ENCODE peak calls at places on chromosomes 3 and 15, in five cellular contexts. Z is naive thymus-derived CD4-positive, alpha-beta T cell; H is psoas muscle; P is neuronal stem cell; G is effector memory CD4-positive, alpha-beta T cell. O is an unnamed sample. For H3K4me1, the result is how much of the 10 kb centered on the place peaks cover.

GRCh38 chr15:38702178-38702912 is 137.7 kb upstream of the RASGRP1 start:
- DNase-seq in Z (no peak), H (no peak), P (no peak), G (no peak), O (no peak)

GRCh38 chr15:66251790-66252355 is 1.7 kb downstream of the MEGF11 start:
- DNase-seq in Z (no peak), H (no peak), P (peak), G (no peak), O (no peak)

GRCh38 chr3:128541246-128541645 is 48.2 kb upstream of the GATA2 start:
- DNase-seq in Z (no peak), H (no peak), P (no peak), G (no peak), O (no peak)

GRCh38 chr15:58313810-58314592 is 117.8 kb upstream of the LIPC start:
- DNase-seq in Z (no peak), H (no peak), P (no peak), G (no peak), O (no peak)

GRCh38 chr15:29638781-29639180 is 183.5 kb downstream of the TJP1 start:
- DNase-seq in Z (no peak), H (no peak), P (no peak), G (no peak), O (no peak)

GRCh38 chr15:82647045-82647834 is at the start of gene CPEB1:
- DNase-seq in Z (peak), H (peak), P (no peak), G (no peak), O (peak)

GRCh38 chr3:187005827-187006481 is 75.6 kb downstream of the ST6GAL1 start:
- DNase-seq in Z (no peak), H (no peak), P (no peak), G (no peak), O (no peak)

GRCh38 chr15:58748040-58748786 is 1.3 kb downstream of the ADAM10 start:
- DNase-seq in Z (peak), H (no peak), P (no peak), G (no peak), O (no peak)

GRCh38 chr3:130386604-130387263 is 41.3 kb downstream of the COL6A5 start:
- DNase-seq in Z (no peak), H (no peak), P (no peak), G (no peak), O (no peak)

GRCh38 chr15:66845266-66845785 is 143.3 kb downstream of the SMAD6 start:
- DNase-seq in Z (no peak), H (no peak), P (no peak), G (no peak), O (no peak)

GRCh38 chr15:61132211-61132610 is 96.9 kb downstream of the RORA start:
- DNase-seq in Z (no peak), H (no peak), P (no peak), G (no peak), O (no peak)

GRCh38 chr3:187568171-187568570 is 102.0 kb downstream of the SST start:
- DNase-seq in Z (no peak), H (no peak), P (no peak), G (no peak), O (no peak)

GRCh38 chr15:86919581-86919980 is 839.9 kb downstream of the AGBL1 start:
- DNase-seq in Z (no peak), H (no peak), P (no peak), G (no peak), O (no peak)

GRCh38 chr3:132726341-132726823 is 4.2 kb upstream of the NPHP3 start:
- DNase-seq in Z (peak), H (no peak), P (peak), G (no peak), O (no peak)

GRCh38 chr3:128144512-128144911 is 8.8 kb upstream of the EEFSEC start:
- DNase-seq in Z (no peak), H (no peak), P (no peak), G (no peak), O (no peak)

GRCh38 chr3:129688310-129688895 is 81.9 kb upstream of the PLXND1 start:
- DNase-seq in Z (no peak), H (peak), P (peak), G (no peak), O (peak)

GRCh38 chr15:95864467-95864886 is 466.0 kb upstream of the NR2F2 start:
- DNase-seq in Z (no peak), H (no peak), P (no peak), G (no peak), O (no peak)

GRCh38 chr3:72523409-72524172 is 324.7 kb downstream of the SHQ1 start:
- DNase-seq in Z (no peak), H (peak), P (no peak), G (no peak), O (peak)

GRCh38 chr3:133934073-133934970 is 38.6 kb upstream of the RAB6B start:
- DNase-seq in Z (no peak), H (no peak), P (no peak), G (no peak), O (no peak)

DNA sequence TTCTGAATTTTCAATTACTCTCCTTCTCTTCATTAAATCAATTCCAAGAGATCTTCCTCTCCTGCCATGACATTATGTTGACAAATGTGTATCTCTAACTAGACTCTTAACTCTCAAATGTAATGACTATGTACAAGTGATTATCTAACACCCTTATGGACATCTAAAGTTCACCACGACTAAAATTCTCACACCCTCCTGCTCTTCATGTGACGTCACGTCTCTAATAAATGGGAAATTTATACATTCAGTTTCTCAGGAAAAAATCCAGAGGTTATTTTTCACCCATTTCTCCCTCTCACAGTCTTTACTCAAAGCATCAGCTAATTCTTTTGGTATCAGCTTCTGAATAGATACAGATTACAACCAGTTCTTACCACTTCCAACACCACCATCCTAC is 237.5 kb upstream of the EPHA6 start:
- DNase-seq in Z (no peak), H (no peak), P (no peak), G (no peak), O (no peak)
- H3K4me3 ChIP-seq in Z (no peak), H (no peak), P (no peak), G (no peak), O (no peak)

GRCh38 chr15:63499611-63500010 is 4.8 kb upstream of the USP3 start:
- DNase-seq in Z (no peak), H (no peak), P (no peak), G (no peak), O (no peak)
- H3K4me1 ChIP-seq in Z (half or more), H (under half), P (under half), G (half or more), O (under half)

GRCh38 chr15:84799511-84800187 is 17.5 kb upstream of the ALPK3 start:
- DNase-seq in Z (no peak), H (no peak), P (no peak), G (no peak), O (no peak)
- H3K27ac ChIP-seq in Z (no peak), H (no peak), P (no peak), G (no peak), O (no peak)

DNA sequence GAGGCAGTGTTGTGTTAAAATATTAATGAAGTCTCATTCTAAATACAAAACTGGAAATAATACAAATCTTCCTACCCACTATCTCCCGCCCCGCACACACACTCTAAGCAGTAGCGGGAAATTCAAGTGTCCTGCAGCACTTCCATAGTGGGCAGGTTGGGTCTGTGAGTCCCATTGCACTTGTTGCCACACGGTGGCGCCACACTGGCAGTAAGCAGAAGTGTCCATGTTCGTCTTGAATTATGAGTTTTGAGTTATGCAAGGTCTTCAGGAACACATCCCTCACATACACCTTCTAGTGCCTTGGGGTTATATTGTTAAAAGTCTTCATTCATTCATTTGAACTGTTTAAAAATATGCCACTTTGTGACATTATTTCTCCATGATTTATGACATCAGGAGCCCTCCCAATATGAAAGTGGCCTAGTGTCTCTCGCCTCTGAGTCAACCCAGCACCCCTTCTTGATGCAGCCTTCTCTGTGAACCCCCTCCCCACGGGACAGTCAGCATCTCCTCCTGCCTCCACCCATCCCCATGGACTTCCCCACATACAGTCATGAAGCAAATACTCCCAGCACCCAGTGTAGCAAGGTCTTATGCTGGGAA is 17.6 kb upstream of the CCDC174 start:
- DNase-seq in Z (peak), H (peak), P (peak), G (peak), O (peak)
- H3K4me3 ChIP-seq in Z (no peak), H (no peak), P (no peak), G (no peak), O (no peak)

GRCh38 chr15:101124731-101125558 is 126.9 kb downstream of the CHSY1 start:
- DNase-seq in Z (no peak), H (no peak), P (no peak), G (no peak), O (no peak)
- H3K4me1 ChIP-seq in Z (under half), H (under half), P (under half), G (under half), O (half or more)

GRCh38 chr15:63500265-63501250 is 3.8 kb upstream of the USP3 start:
- DNase-seq in Z (no peak), H (no peak), P (no peak), G (no peak), O (no peak)
- H3K27ac ChIP-seq in Z (peak), H (peak), P (no peak), G (peak), O (peak)

DNA sequence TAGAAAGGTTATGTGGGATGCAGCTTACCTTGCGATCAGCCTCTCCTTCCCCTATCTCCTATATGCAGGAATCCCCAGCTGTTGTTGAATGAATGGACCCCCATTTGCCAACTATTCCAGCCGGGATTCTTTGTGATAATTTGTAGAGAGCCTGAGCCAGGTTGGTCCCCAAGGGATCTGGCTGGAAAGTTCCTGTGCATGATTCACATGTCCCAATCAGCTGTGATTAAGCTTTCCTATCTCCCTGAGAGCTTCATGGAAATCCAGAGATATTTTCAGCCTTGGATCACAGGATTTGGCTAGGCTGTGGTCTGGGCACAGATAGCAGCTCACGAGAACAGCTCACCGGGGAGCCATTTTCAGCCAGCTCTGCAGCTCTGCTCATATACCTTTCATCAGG is 76.7 kb downstream of the ARNT2 start:
- DNase-seq in Z (no peak), H (peak), P (no peak), G (no peak), O (peak)
- H3K4me3 ChIP-seq in Z (no peak), H (no peak), P (no peak), G (no peak), O (no peak)

GRCh38 chr15:40768492-40769309 is 1.1 kb upstream of the C15orf62 start:
- DNase-seq in Z (no peak), H (no peak), P (no peak), G (no peak), O (no peak)

GRCh38 chr15:40769310-40770146 is at the start of gene C15orf62:
- DNase-seq in Z (peak), H (peak), P (no peak), G (no peak), O (no peak)

GRCh38 chr15:40771242-40771641 is 1.5 kb downstream of the C15orf62 start:
- DNase-seq in Z (no peak), H (no peak), P (no peak), G (no peak), O (no peak)

GRCh38 chr15:40772014-40772413 is 2.2 kb downstream of the C15orf62 start:
- DNase-seq in Z (no peak), H (no peak), P (no peak), G (no peak), O (no peak)

GRCh38 chr15:40770147-40770721 is 454 bp downstream of the C15orf62 start:
- DNase-seq in Z (no peak), H (no peak), P (no peak), G (no peak), O (no peak)
- H3K4me1 ChIP-seq in Z (under half), H (under half), P (under half), G (under half), O (under half)

GRCh38 chr15:25799906-25800700 is 63.0 kb downstream of the ATP10A start:
- DNase-seq in Z (no peak), H (no peak), P (no peak), G (no peak), O (no peak)
- H3K27ac ChIP-seq in Z (no peak), H (no peak), P (no peak), G (no peak), O (no peak)

O was measured in left ventricle myocardium inferior.